ENCODE peak calls at places on chromosomes 7 and 10, in five cellular contexts. One of them, this sample, is unnamed.

GRCh38 chr10:115093776-115094361 is 704 bp downstream of the ATRNL1 start:
- DNase-seq in hepatocyte: peak; percentile 35
- DNase-seq in fibroblast of lung: no peak
- DNase-seq in mammary epithelial cell: peak; percentile 2
- DNase-seq in cardiac muscle cell: peak; percentile 23
- DNase-seq in this sample: no peak

GRCh38 chr10:35191523-35191922 is 64.9 kb downstream of the CREM start:
- DNase-seq in hepatocyte: no peak
- DNase-seq in fibroblast of lung: peak; percentile 29
- DNase-seq in mammary epithelial cell: no peak
- DNase-seq in cardiac muscle cell: no peak
- DNase-seq in this sample: peak; percentile 33

GRCh38 chr7:93646538-93646937 is 72.0 kb upstream of the CALCR start:
- DNase-seq in hepatocyte: no peak
- DNase-seq in fibroblast of lung: no peak
- DNase-seq in mammary epithelial cell: no peak
- DNase-seq in cardiac muscle cell: no peak
- DNase-seq in this sample: no peak

GRCh38 chr7:44962483-44963251 is 16.1 kb downstream of the MYO1G start:
- DNase-seq in hepatocyte: peak; percentile 53
- DNase-seq in fibroblast of lung: peak; percentile 47
- DNase-seq in mammary epithelial cell: peak; percentile 28
- DNase-seq in cardiac muscle cell: peak; percentile 41
- DNase-seq in this sample: peak; percentile 85

GRCh38 chr7:23454880-23455526 is 15.3 kb downstream of the IGF2BP3 start:
- DNase-seq in hepatocyte: no peak
- DNase-seq in fibroblast of lung: no peak
- DNase-seq in mammary epithelial cell: no peak
- DNase-seq in cardiac muscle cell: no peak
- DNase-seq in this sample: no peak

GRCh38 chr7:46710927-46711326 is 789.9 kb upstream of the IGFBP3 start:
- DNase-seq in hepatocyte: no peak
- DNase-seq in fibroblast of lung: no peak
- DNase-seq in mammary epithelial cell: peak; percentile 4
- DNase-seq in cardiac muscle cell: no peak
- DNase-seq in this sample: no peak

GRCh38 chr10:9331583-9332008 is 1277.1 kb downstream of the GATA3 start:
- DNase-seq in hepatocyte: peak; percentile 75
- DNase-seq in fibroblast of lung: peak; percentile 45
- DNase-seq in mammary epithelial cell: peak; percentile 18
- DNase-seq in cardiac muscle cell: peak; percentile 81
- DNase-seq in this sample: no peak

GRCh38 chr10:131900350-131901152 is at the start of gene PPP2R2D:
- DNase-seq in hepatocyte: peak; percentile 98
- DNase-seq in fibroblast of lung: peak; percentile 84
- DNase-seq in mammary epithelial cell: peak; percentile 95
- DNase-seq in cardiac muscle cell: peak; percentile 97
- DNase-seq in this sample: peak; percentile 91

GRCh38 chr7:143305423-143306070 is 10.4 kb upstream of the CLCN1 start:
- DNase-seq in hepatocyte: peak; percentile 75
- DNase-seq in fibroblast of lung: peak; percentile 31
- DNase-seq in mammary epithelial cell: peak; percentile 41
- DNase-seq in cardiac muscle cell: peak; percentile 48
- DNase-seq in this sample: no peak

GRCh38 chr10:89310092-89310886 is 8.4 kb downstream of the IFIT2 start:
- DNase-seq in hepatocyte: no peak
- DNase-seq in fibroblast of lung: no peak
- DNase-seq in mammary epithelial cell: no peak
- DNase-seq in cardiac muscle cell: no peak
- DNase-seq in this sample: no peak

GRCh38 chr7:98933321-98933720 is 55.0 kb downstream of the TRRAP start:
- DNase-seq in hepatocyte: no peak
- DNase-seq in fibroblast of lung: no peak
- DNase-seq in mammary epithelial cell: no peak
- DNase-seq in cardiac muscle cell: no peak
- DNase-seq in this sample: no peak

GRCh38 chr7:21305455-21306235 is 122.2 kb upstream of the SP4 start:
- DNase-seq in hepatocyte: no peak
- DNase-seq in fibroblast of lung: no peak
- DNase-seq in mammary epithelial cell: peak; percentile 29
- DNase-seq in cardiac muscle cell: no peak
- DNase-seq in this sample: no peak

GRCh38 chr10:62492012-62492869 is 118.1 kb downstream of the ZNF365 start:
- DNase-seq in hepatocyte: peak; percentile 41
- DNase-seq in fibroblast of lung: peak; percentile 44
- DNase-seq in mammary epithelial cell: peak; percentile 72
- DNase-seq in cardiac muscle cell: peak; percentile 23
- DNase-seq in this sample: peak; percentile 16

GRCh38 chr10:66925896-66926719 is at the start of gene LRRTM3:
- DNase-seq in hepatocyte: peak; percentile 87
- DNase-seq in fibroblast of lung: peak; percentile 74
- DNase-seq in mammary epithelial cell: peak; percentile 70
- DNase-seq in cardiac muscle cell: peak; percentile 89
- DNase-seq in this sample: no peak

GRCh38 chr10:4546500-4546899 is 279.5 kb upstream of the AKR1E2 start:
- DNase-seq in hepatocyte: peak; percentile 9
- DNase-seq in fibroblast of lung: peak; percentile 94
- DNase-seq in mammary epithelial cell: peak; percentile 82
- DNase-seq in cardiac muscle cell: no peak
- DNase-seq in this sample: no peak

GRCh38 chr7:106016331-106016730 is 53.3 kb downstream of the CDHR3 start:
- DNase-seq in hepatocyte: no peak
- DNase-seq in fibroblast of lung: no peak
- DNase-seq in mammary epithelial cell: no peak
- DNase-seq in cardiac muscle cell: no peak
- DNase-seq in this sample: no peak

GRCh38 chr7:110573862-110574528 is 516.9 kb upstream of the LRRN3 start:
- DNase-seq in hepatocyte: peak; percentile 16
- DNase-seq in fibroblast of lung: peak; percentile 85
- DNase-seq in mammary epithelial cell: peak; percentile 71
- DNase-seq in cardiac muscle cell: no peak
- DNase-seq in this sample: no peak

GRCh38 chr10:86365346-86366032 is 1.1 kb downstream of the GRID1 start:
- DNase-seq in hepatocyte: no peak
- DNase-seq in fibroblast of lung: no peak
- DNase-seq in mammary epithelial cell: no peak
- DNase-seq in cardiac muscle cell: no peak
- DNase-seq in this sample: peak; percentile 83

GRCh38 chr10:61164458-61165160 is 220.6 kb upstream of the RHOBTB1 start:
- DNase-seq in hepatocyte: peak; percentile 40
- DNase-seq in fibroblast of lung: no peak
- DNase-seq in mammary epithelial cell: peak; percentile 3
- DNase-seq in cardiac muscle cell: no peak
- DNase-seq in this sample: no peak
- H3K4me3 ChIP-seq in hepatocyte: no peak overlapping the region
- H3K4me3 ChIP-seq in fibroblast of lung: no peak overlapping the region
- H3K4me3 ChIP-seq in mammary epithelial cell: no peak overlapping the region
- H3K4me3 ChIP-seq in cardiac muscle cell: no peak overlapping the region
- H3K4me3 ChIP-seq in this sample: no peak overlapping the region

GRCh38 chr10:59718246-59718645 is 8.6 kb upstream of the SLC16A9 start:
- DNase-seq in hepatocyte: no peak
- DNase-seq in fibroblast of lung: no peak
- DNase-seq in mammary epithelial cell: no peak
- DNase-seq in cardiac muscle cell: no peak
- DNase-seq in this sample: no peak

GRCh38 chr10:59720377-59720776 is 10.7 kb upstream of the SLC16A9 start:
- DNase-seq in hepatocyte: no peak
- DNase-seq in fibroblast of lung: no peak
- DNase-seq in mammary epithelial cell: no peak
- DNase-seq in cardiac muscle cell: no peak
- DNase-seq in this sample: no peak

GRCh38 chr10:59724098-59724938 is 14.7 kb upstream of the SLC16A9 start:
- DNase-seq in hepatocyte: no peak
- DNase-seq in fibroblast of lung: peak; percentile 45
- DNase-seq in mammary epithelial cell: no peak
- DNase-seq in cardiac muscle cell: no peak
- DNase-seq in this sample: no peak

DNA sequence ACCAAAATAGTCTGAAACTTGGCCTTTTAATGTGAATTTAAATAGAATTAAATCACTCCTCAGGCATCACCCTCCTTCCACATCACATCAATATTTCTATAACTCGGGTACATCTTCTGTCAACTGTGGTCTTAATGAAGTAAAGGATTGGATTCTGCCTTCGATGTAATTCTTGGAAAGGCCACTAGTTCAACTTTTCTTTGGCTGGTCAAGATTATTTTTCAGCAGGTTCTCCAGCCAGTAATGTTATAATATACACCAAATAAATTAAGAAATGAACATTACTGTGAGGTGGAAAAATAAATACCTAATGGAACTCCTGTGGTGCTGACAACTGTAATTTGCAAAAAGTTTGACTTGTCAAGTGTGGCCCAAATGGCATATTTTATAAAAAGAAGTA is 9.7 kb upstream of the SLC16A9 start:
- DNase-seq in hepatocyte: no peak
- DNase-seq in fibroblast of lung: no peak
- DNase-seq in mammary epithelial cell: no peak
- DNase-seq in cardiac muscle cell: no peak
- DNase-seq in this sample: no peak
- TF ChIP-seq CTCF in hepatocyte: no peak
- TF ChIP-seq CTCF in fibroblast of lung: no peak
- TF ChIP-seq CTCF in mammary epithelial cell: no peak
- TF ChIP-seq CTCF in cardiac muscle cell: no peak
- TF ChIP-seq CTCF in this sample: no peak

DNA sequence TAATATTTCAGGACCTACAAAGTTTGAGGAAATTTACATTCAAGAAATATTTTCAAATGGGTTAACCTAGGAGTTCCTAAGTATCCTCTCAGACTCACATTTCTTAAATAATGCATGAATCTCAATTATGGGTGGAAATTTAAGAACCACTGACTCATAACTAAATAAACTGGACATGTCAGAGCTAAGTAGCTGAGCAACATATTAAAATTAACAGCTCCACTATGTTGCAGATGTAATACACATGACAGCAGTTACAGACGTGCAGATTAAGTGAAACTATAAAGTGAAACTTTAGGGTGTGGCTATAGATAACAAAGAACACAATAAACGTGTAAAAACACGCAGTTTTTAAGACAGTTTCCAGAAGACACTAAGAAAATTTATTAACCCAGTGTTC is 25.5 kb downstream of the DNMBP start:
- DNase-seq in hepatocyte: peak; percentile 12
- DNase-seq in fibroblast of lung: peak; percentile 55
- DNase-seq in mammary epithelial cell: peak; percentile 84
- DNase-seq in cardiac muscle cell: no peak
- DNase-seq in this sample: no peak
- H3K4me3 ChIP-seq in hepatocyte: no peak overlapping the region
- H3K4me3 ChIP-seq in fibroblast of lung: peak overlapping the region; percentile 20
- H3K4me3 ChIP-seq in mammary epithelial cell: no peak overlapping the region
- H3K4me3 ChIP-seq in cardiac muscle cell: no peak overlapping the region
- H3K4me3 ChIP-seq in this sample: no peak overlapping the region

GRCh38 chr7:4000139-4000538 is 682.0 kb upstream of the FOXK1 start:
- DNase-seq in hepatocyte: no peak
- DNase-seq in fibroblast of lung: no peak
- DNase-seq in mammary epithelial cell: no peak
- DNase-seq in cardiac muscle cell: no peak
- DNase-seq in this sample: no peak
- TF ChIP-seq CTCF in hepatocyte: no peak
- TF ChIP-seq CTCF in fibroblast of lung: no peak
- TF ChIP-seq CTCF in mammary epithelial cell: no peak
- TF ChIP-seq CTCF in cardiac muscle cell: no peak
- TF ChIP-seq CTCF in this sample: no peak

GRCh38 chr10:13268841-13269240 is 31.0 kb downstream of the PHYH start:
- DNase-seq in hepatocyte: peak; percentile 27
- DNase-seq in fibroblast of lung: no peak
- DNase-seq in mammary epithelial cell: no peak
- DNase-seq in cardiac muscle cell: no peak
- DNase-seq in this sample: no peak

GRCh38 chr10:13268310-13268709 is 31.6 kb downstream of the PHYH start:
- DNase-seq in hepatocyte: no peak
- DNase-seq in fibroblast of lung: no peak
- DNase-seq in mammary epithelial cell: no peak
- DNase-seq in cardiac muscle cell: no peak
- DNase-seq in this sample: no peak

GRCh38 chr10:13270877-13271551 is 28.9 kb downstream of the PHYH start:
- DNase-seq in hepatocyte: peak; percentile 37
- DNase-seq in fibroblast of lung: peak; percentile 48
- DNase-seq in mammary epithelial cell: peak; percentile 20
- DNase-seq in cardiac muscle cell: no peak
- DNase-seq in this sample: no peak

GRCh38 chr10:13271552-13272163 is 28.2 kb downstream of the PHYH start:
- DNase-seq in hepatocyte: peak; percentile 38
- DNase-seq in fibroblast of lung: no peak
- DNase-seq in mammary epithelial cell: no peak
- DNase-seq in cardiac muscle cell: peak; percentile 29
- DNase-seq in this sample: peak; percentile 85

GRCh38 chr10:13272164-13272571 is 27.7 kb downstream of the PHYH start:
- DNase-seq in hepatocyte: peak; percentile 76
- DNase-seq in fibroblast of lung: peak; percentile 14
- DNase-seq in mammary epithelial cell: no peak
- DNase-seq in cardiac muscle cell: no peak
- DNase-seq in this sample: peak; percentile 16
- H3K4me3 ChIP-seq in hepatocyte: no peak overlapping the region
- H3K4me3 ChIP-seq in fibroblast of lung: no peak overlapping the region
- H3K4me3 ChIP-seq in mammary epithelial cell: no peak overlapping the region
- H3K4me3 ChIP-seq in cardiac muscle cell: no peak overlapping the region
- H3K4me3 ChIP-seq in this sample: no peak overlapping the region

GRCh38 chr7:133723044-133723443 is 404.1 kb upstream of the LRGUK start:
- DNase-seq in hepatocyte: no peak
- DNase-seq in fibroblast of lung: no peak
- DNase-seq in mammary epithelial cell: no peak
- DNase-seq in cardiac muscle cell: no peak
- DNase-seq in this sample: no peak
- TF ChIP-seq CTCF in hepatocyte: no peak
- TF ChIP-seq CTCF in fibroblast of lung: no peak
- TF ChIP-seq CTCF in mammary epithelial cell: no peak
- TF ChIP-seq CTCF in cardiac muscle cell: no peak
- TF ChIP-seq CTCF in this sample: no peak

GRCh38 chr7:5212633-5213285 is 22.7 kb downstream of the WIPI2 start:
- DNase-seq in hepatocyte: no peak
- DNase-seq in fibroblast of lung: no peak
- DNase-seq in mammary epithelial cell: no peak
- DNase-seq in cardiac muscle cell: no peak
- DNase-seq in this sample: no peak
- H3K4me3 ChIP-seq in hepatocyte: no peak overlapping the region
- H3K4me3 ChIP-seq in fibroblast of lung: no peak overlapping the region
- H3K4me3 ChIP-seq in mammary epithelial cell: no peak overlapping the region
- H3K4me3 ChIP-seq in cardiac muscle cell: no peak overlapping the region
- H3K4me3 ChIP-seq in this sample: no peak overlapping the region

DNA sequence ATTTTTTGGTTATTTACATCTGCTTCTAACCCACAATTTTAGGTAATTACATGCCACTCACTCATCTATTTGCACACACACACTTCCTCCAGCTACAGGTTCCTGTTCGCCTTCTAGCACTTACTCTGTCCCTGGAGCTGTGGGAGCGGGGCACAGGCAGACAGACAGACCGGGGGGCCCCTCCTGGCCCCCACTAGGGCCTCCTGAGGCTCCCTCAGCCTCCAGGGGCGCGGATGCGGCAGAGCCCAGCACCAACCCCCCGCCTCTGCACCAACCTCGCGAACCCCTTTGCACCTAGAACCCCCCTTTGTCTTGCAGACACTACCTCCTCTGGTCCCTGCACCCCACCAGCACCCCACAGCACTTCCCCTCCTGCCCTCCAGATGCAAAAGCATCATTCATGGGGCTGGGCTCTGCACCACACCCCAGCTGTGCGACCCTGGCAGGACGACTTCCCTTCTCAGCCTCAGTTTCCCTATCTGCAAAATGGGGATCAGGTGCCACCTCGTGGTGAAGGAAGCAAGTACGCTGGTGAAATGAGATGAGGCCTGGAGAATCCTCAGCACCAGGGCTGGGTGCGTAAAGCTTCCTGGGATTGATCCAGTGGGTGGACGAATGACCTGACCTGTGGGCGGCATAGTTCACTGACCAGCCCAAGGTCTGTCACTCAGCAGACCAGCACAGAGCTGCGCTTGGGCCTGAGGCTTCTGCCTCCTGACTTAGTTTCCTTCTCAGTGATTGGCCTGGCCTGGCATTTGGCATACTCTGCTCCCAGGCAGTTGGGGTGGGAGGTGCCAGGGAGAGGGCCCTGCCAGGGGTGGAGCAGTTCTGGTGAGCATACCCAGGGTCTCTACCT is 37.9 kb downstream of the ELFN1 start:
- DNase-seq in hepatocyte: no peak
- DNase-seq in fibroblast of lung: no peak
- DNase-seq in mammary epithelial cell: no peak
- DNase-seq in cardiac muscle cell: no peak
- DNase-seq in this sample: no peak
- TF ChIP-seq CTCF in hepatocyte: no peak
- TF ChIP-seq CTCF in fibroblast of lung: peak; percentile 17
- TF ChIP-seq CTCF in mammary epithelial cell: no peak
- TF ChIP-seq CTCF in cardiac muscle cell: peak; percentile 15
- TF ChIP-seq CTCF in this sample: no peak

This sample was measured in lower leg skin.